ENCODE peak calls at places on chromosomes 6 and 20, in six cellular contexts. R is RWPE2, X is HepG2, A is astrocyte of the spinal cord, J is natural killer cell, G is GM13977. O is an unnamed sample.

GRCh38 chr6:16278048-16278724 is 39.8 kb downstream of the GMPR start:
- DNase-seq in R (no peak), X (no peak), A (peak), J (no peak), G (no peak), O (no peak)

GRCh38 chr6:31114540-31114876 is at the start of gene PSORS1C1:
- DNase-seq in R (peak), X (peak), A (peak), J (no peak), G (no peak), O (no peak)

GRCh38 chr6:137795510-137795909 is 71.5 kb upstream of the TNFAIP3 start:
- DNase-seq in R (no peak), X (no peak), A (no peak), J (no peak), G (no peak), O (no peak)

GRCh38 chr6:75775219-75775618 is 26.2 kb downstream of the MYO6 start:
- DNase-seq in R (no peak), X (no peak), A (no peak), J (no peak), G (no peak), O (no peak)

GRCh38 chr6:108113557-108114519 is 39.3 kb upstream of the OSTM1 start:
- DNase-seq in R (no peak), X (peak), A (peak), J (no peak), G (peak), O (peak)

GRCh38 chr6:161429921-161430490 is 156.1 kb upstream of the AGPAT4 start:
- DNase-seq in R (no peak), X (no peak), A (no peak), J (no peak), G (no peak), O (no peak)

GRCh38 chr6:85674604-85675003 is 31.9 kb upstream of the SYNCRIP start:
- DNase-seq in R (no peak), X (no peak), A (no peak), J (no peak), G (no peak), O (no peak)

GRCh38 chr6:56238352-56238751 is 9.0 kb downstream of the COL21A1 start:
- DNase-seq in R (no peak), X (no peak), A (no peak), J (no peak), G (no peak), O (no peak)

GRCh38 chr20:21564127-21564773 is 50.4 kb upstream of the NKX2-2 start:
- DNase-seq in R (no peak), X (peak), A (no peak), J (no peak), G (no peak), O (no peak)

GRCh38 chr6:169978615-169979161 is 227.3 kb downstream of the ERMARD start:
- DNase-seq in R (peak), X (no peak), A (no peak), J (no peak), G (no peak), O (no peak)

GRCh38 chr6:145278163-145278807 is 457.0 kb downstream of the EPM2A start:
- DNase-seq in R (no peak), X (peak), A (peak), J (no peak), G (no peak), O (no peak)

GRCh38 chr6:22332726-22333125 is 35.9 kb upstream of the PRL start:
- DNase-seq in R (no peak), X (no peak), A (no peak), J (no peak), G (no peak), O (no peak)
- TF ChIP-seq CTCF in R (no peak), X (no peak), A (no peak), J (no peak), G (no peak), O (no peak)

DNA sequence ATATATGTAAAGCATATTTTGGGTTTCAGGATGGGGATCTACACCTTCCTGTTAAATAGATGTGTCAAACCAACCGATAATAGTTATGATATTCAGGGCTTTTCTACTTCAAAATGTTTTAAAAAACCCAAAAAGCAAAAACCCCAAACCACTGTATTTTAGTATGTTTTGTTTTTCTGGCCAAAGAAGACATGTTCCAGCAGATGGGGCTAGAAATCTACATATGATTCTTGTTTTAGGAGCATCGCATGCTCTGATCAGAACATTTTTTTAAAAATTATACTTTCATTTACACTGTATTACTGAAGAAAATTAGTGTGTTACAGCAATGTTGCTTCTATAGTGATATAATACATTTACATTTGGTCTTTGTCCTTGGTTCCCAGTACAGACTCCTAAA is 11.0 kb downstream of the RMND1 start:
- DNase-seq in R (no peak), X (no peak), A (peak), J (no peak), G (peak), O (no peak)
- TF ChIP-seq CTCF in R (peak), X (peak), A (peak), J (peak), G (peak), O (peak)

DNA sequence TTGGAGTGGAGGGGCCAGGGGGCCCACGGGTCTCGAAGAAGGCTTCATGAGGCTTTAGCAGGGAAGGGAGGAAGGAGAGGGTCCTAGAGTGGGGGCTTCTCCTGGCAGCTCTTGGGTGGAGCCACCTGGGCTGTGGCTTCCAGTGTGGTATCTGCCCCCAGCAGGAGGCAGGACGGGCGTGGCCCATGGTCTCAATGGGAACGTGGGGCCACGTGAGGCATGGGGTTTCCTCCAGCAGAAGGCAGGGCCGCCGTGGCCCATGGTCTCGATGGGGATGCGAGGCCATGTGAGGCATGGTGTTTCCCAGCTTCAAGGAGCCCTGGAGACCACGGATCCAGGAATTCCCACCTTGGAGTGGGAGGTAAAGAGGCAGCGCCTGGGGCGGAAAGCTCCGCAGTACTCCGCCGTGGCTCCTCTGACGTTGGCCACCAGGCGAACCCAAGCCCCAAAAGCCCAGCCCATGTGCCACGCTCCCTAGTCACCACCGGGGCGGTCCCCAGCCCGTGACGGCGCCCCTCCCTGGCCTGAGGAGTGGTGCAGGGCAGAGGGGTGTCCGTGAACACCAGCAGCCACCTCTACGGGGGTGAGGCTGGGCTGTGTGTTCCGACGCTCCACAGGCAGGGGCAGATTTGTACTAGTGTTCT is 62.0 kb upstream of the GATA5 start:
- DNase-seq in R (no peak), X (no peak), A (no peak), J (no peak), G (no peak), O (no peak)
- TF ChIP-seq CTCF in R (no peak), X (no peak), A (no peak), J (no peak), G (no peak), O (no peak)

DNA sequence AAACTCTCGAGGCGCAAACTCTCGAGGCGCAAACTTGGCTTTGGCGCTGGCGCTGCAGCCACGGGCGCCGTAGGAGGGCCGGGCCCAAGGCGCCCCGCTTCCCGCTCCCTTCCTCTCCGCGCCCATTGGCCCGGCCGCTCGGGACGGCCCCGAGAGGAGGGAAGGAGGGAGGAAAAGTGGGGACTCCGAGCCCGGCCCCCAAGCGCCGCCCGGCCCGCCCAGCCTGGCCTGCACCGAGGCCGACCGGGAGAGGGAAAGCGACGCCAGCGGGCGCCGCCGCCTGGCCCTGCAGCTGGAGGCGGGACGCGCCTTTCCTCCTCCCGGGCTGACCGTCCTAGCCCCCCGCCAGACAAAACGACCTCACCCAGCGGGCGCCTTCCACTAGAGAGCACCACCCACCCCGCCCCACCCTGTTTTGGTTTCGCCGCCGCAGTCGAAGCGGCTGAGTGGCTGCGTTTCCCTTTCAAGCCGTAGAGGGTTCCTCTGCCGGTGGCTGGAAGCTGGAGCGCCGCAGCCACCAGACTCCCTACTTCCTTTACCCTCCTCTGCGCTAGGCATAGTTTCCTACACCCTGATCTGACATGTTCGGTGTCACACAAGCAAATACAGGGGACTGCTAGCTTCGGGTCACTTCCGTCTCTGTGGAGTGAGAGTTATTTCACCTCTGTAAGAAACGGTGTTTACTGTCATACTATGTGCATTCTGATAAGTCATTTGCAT is at the start of gene MBOAT1:
- DNase-seq in R (peak), X (peak), A (peak), J (peak), G (peak), O (peak)
- TF ChIP-seq CTCF in R (peak), X (peak), A (no peak), J (no peak), G (no peak), O (no peak)

GRCh38 chr6:26537846-26538571 is at the start of gene HMGN4:
- DNase-seq in R (peak), X (peak), A (peak), J (peak), G (peak), O (peak)
- TF ChIP-seq CTCF in R (no peak), X (peak), A (peak), J (no peak), G (no peak), O (no peak)

GRCh38 chr6:132804251-132804650 is 5.8 kb upstream of the SLC18B1 start:
- DNase-seq in R (no peak), X (no peak), A (no peak), J (no peak), G (no peak), O (no peak)

GRCh38 chr6:132797975-132798819 is at the start of gene SLC18B1:
- DNase-seq in R (peak), X (peak), A (peak), J (peak), G (peak), O (peak)

GRCh38 chr6:132798820-132799538 is 542 bp upstream of the SLC18B1 start:
- DNase-seq in R (no peak), X (peak), A (peak), J (peak), G (peak), O (peak)
- TF ChIP-seq CTCF in R (no peak), X (peak), A (peak), J (peak), G (peak), O (peak)

GRCh38 chr6:10808376-10808775 is 30.0 kb downstream of the MAK start:
- DNase-seq in R (no peak), X (no peak), A (no peak), J (no peak), G (no peak), O (no peak)

GRCh38 chr6:10809098-10809497 is 29.2 kb downstream of the MAK start:
- DNase-seq in R (no peak), X (no peak), A (no peak), J (no peak), G (no peak), O (no peak)
- TF ChIP-seq CTCF in R (no peak), X (no peak), A (no peak), J (no peak), G (no peak), O (no peak)

GRCh38 chr6:33013608-33014007 is 4.2 kb upstream of the HLA-DOA start:
- DNase-seq in R (no peak), X (no peak), A (no peak), J (no peak), G (no peak), O (no peak)

GRCh38 chr6:33017024-33017423 is 7.6 kb upstream of the HLA-DOA start:
- DNase-seq in R (no peak), X (no peak), A (no peak), J (no peak), G (no peak), O (no peak)

GRCh38 chr6:33017694-33018353 is 8.4 kb upstream of the HLA-DOA start:
- DNase-seq in R (no peak), X (no peak), A (no peak), J (no peak), G (peak), O (no peak)

GRCh38 chr6:33015798-33016197 is 6.4 kb upstream of the HLA-DOA start:
- DNase-seq in R (no peak), X (no peak), A (no peak), J (no peak), G (no peak), O (no peak)

GRCh38 chr6:33014841-33015634 is 5.6 kb upstream of the HLA-DOA start:
- DNase-seq in R (no peak), X (peak), A (peak), J (no peak), G (peak), O (peak)
- TF ChIP-seq CTCF in R (peak), X (peak), A (peak), J (peak), G (peak), O (peak)

GRCh38 chr20:1386323-1386722 is 6.5 kb downstream of the FKBP1A start:
- DNase-seq in R (no peak), X (no peak), A (no peak), J (no peak), G (no peak), O (no peak)
- TF ChIP-seq CTCF in R (no peak), X (no peak), A (no peak), J (no peak), G (no peak), O (no peak)

GRCh38 chr20:19767070-19767469 is 9.0 kb downstream of the RIN2 start:
- DNase-seq in R (no peak), X (no peak), A (no peak), J (no peak), G (no peak), O (no peak)
- TF ChIP-seq CTCF in R (no peak), X (no peak), A (no peak), J (no peak), G (no peak), O (no peak)

O was measured in GM20000.